ENCODE peak calls at places on chromosomes 3 and 15, in five cellular contexts. R, Z, D, U and X are unnamed samples.

GRCh38 chr15:94411279-94411678 is 179.9 kb downstream of the MCTP2 start:
- DNase-seq in R (no peak), Z (no peak), D (no peak), U (no peak), X (no peak)

GRCh38 chr3:32443471-32443870 is 51.8 kb downstream of the CMTM7 start:
- DNase-seq in R (no peak), Z (no peak), D (no peak), U (no peak), X (peak; percentile 20)

GRCh38 chr15:59020321-59020720 is 32.9 kb downstream of the RNF111 start:
- DNase-seq in R (no peak), Z (no peak), D (no peak), U (no peak), X (no peak)

GRCh38 chr3:179038216-179038898 is 33.3 kb downstream of the ZMAT3 start:
- DNase-seq in R (no peak), Z (no peak), D (no peak), U (no peak), X (no peak)

GRCh38 chr15:75903331-75904240 is at the start of gene FBXO22:
- DNase-seq in R (peak; percentile 94), Z (peak; percentile 65), D (peak; percentile 96), U (peak; percentile 96), X (peak; percentile 98)

GRCh38 chr3:113606539-113607218 is 74.3 kb downstream of the SIDT1 start:
- DNase-seq in R (no peak), Z (no peak), D (no peak), U (no peak), X (no peak)

GRCh38 chr3:126573492-126574117 is 14.9 kb upstream of the C3orf22 start:
- DNase-seq in R (no peak), Z (no peak), D (peak; percentile 62), U (no peak), X (peak; percentile 72)

GRCh38 chr3:181455276-181455675 is 256.4 kb upstream of the SOX2 start:
- DNase-seq in R (no peak), Z (no peak), D (no peak), U (no peak), X (no peak)

GRCh38 chr3:126523745-126524428 is at the start of gene CHST13:
- DNase-seq in R (peak; percentile 58), Z (no peak), D (peak; percentile 73), U (peak; percentile 89), X (peak; percentile 83)

GRCh38 chr3:140845878-140846277 is 95.8 kb upstream of the SLC25A36 start:
- DNase-seq in R (no peak), Z (no peak), D (no peak), U (no peak), X (no peak)

GRCh38 chr3:127920738-127921137 is 5.7 kb downstream of the KBTBD12 start:
- DNase-seq in R (no peak), Z (no peak), D (no peak), U (no peak), X (no peak)

GRCh38 chr3:69016102-69016501 is 2.6 kb upstream of the EOGT start:
- DNase-seq in R (no peak), Z (no peak), D (no peak), U (no peak), X (no peak)

GRCh38 chr3:69020857-69021256 is 7.4 kb upstream of the EOGT start:
- DNase-seq in R (no peak), Z (no peak), D (no peak), U (no peak), X (no peak)

GRCh38 chr3:69016901-69017300 is 3.4 kb upstream of the EOGT start:
- DNase-seq in R (no peak), Z (no peak), D (no peak), U (no peak), X (no peak)

DNA sequence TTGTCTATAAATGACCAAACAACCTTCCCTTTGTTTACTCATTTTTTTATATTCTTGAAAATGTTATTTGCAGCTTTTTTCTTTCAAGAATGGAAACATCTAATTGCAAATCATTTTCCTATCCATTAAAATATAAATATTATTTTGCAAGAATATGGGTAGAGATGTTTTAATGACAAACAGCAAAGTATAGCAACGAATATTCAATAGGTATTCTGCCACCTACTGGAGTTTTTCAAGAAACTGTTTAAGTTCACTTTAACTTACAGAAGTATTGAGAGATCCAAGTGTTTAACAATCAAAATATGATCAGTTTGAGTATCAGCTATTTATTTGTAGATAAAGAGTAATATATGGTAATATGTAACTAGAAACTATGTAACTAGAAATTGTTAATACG is 6.9 kb upstream of the EOGT start:
- DNase-seq in R (no peak), Z (no peak), D (no peak), U (no peak), X (no peak)
- TF ChIP-seq CTCF in R (no peak), Z (peak; percentile 49), D (peak; percentile 32), U (peak; percentile 35), X (no peak)

DNA sequence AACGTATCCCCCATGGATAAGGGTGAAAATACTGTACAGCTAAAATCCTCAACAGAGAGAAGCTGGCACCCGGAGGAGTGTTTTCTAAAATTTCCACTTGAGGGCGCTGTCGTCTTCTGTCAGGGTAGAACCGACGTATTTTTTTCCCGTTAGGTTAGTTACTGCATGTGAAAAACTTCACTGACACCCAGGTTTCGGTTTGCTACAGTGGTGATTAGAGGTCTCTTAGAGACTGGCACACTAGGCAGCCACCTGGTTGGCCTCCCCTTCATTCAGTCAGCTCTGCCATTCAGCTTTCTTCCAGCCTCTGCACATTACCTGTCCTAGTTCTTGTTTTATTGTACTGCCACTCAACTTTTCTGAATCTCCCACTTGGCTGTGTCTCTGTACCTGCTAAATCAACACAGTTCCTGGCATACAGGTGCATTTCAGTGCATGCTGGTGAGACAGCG is 18.4 kb downstream of the CCK start:
- DNase-seq in R (peak; percentile 72), Z (no peak), D (no peak), U (peak; percentile 80), X (peak; percentile 73)
- TF ChIP-seq CTCF in R (peak; percentile 73), Z (peak; percentile 70), D (peak; percentile 77), U (peak; percentile 67), X (peak; percentile 75)

DNA sequence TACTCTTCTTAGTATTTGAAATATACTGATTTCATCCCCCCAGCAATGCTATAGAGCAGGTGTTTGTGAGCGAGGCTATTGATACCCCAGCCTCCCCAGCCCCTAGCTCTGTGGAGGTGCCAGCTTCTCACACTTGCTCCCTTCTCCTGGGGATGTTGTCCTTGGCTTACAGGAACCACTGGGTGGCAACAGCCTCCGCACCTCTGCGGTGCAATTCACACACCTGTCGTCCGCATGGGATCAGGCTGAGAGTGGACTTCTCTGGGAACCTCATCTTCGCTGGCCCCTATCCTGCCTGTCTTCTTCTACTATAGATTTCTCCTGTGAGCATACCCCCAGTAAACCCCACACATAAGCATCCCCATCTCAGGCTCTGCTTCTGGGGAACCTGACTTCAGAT is 103.9 kb upstream of the SLC6A11 start:
- DNase-seq in R (no peak), Z (no peak), D (no peak), U (no peak), X (no peak)
- TF ChIP-seq CTCF in R (no peak), Z (no peak), D (no peak), U (no peak), X (no peak)

GRCh38 chr3:131374741-131375140 is 6.8 kb upstream of the NUDT16 start:
- DNase-seq in R (no peak), Z (no peak), D (no peak), U (no peak), X (no peak)
- TF ChIP-seq CTCF in R (no peak), Z (no peak), D (no peak), U (no peak), X (no peak)